ENCODE peak calls at places on chromosomes 2 and 18, in nine cellular contexts. R is kidney, V is cardiac muscle cell, G is AG10803, S is A673, D is fibroblast of pulmonary artery, H is left lung, P is OCI-LY7, U is gastrocnemius medialis. M is an unnamed sample.

GRCh38 chr2:99154643-99155536 is at the start of the genes LIPT1 and TSGA10:
- DNase-seq in R (peak), V (peak), G (peak), S (peak), D (peak), H (peak), P (peak), U (peak), M (peak)

GRCh38 chr2:191965733-191966132 is 118.8 kb upstream of the CAVIN2 start:
- DNase-seq in R (no peak), V (no peak), G (no peak), S (no peak), D (no peak), H (no peak), P (no peak), U (no peak), M (no peak)

GRCh38 chr2:221596192-221596591 is 24.1 kb upstream of the EPHA4 start:
- DNase-seq in R (no peak), V (no peak), G (peak), S (peak), D (peak), H (no peak), P (no peak), U (no peak), M (no peak)

GRCh38 chr2:3147641-3148530 is 229.7 kb downstream of the EIPR1 start:
- DNase-seq in R (no peak), V (no peak), G (no peak), S (no peak), D (no peak), H (no peak), P (no peak), U (no peak), M (no peak)

GRCh38 chr2:47218066-47218581 is 63.0 kb upstream of the STPG4 start:
- DNase-seq in R (peak), V (no peak), G (no peak), S (no peak), D (no peak), H (no peak), P (no peak), U (no peak), M (no peak)

GRCh38 chr2:237101118-237101979 is 15.7 kb downstream of the COPS8 start:
- DNase-seq in R (no peak), V (no peak), G (no peak), S (no peak), D (no peak), H (no peak), P (no peak), U (no peak), M (no peak)

GRCh38 chr2:129903586-129904425 is 75.7 kb upstream of the RAB6C start:
- DNase-seq in R (no peak), V (no peak), G (no peak), S (no peak), D (no peak), H (no peak), P (peak), U (no peak), M (no peak)

GRCh38 chr2:207148025-207148424 is 17.7 kb downstream of the KLF7 start:
- DNase-seq in R (no peak), V (no peak), G (peak), S (no peak), D (peak), H (no peak), P (no peak), U (no peak), M (no peak)

GRCh38 chr2:94982661-94983060 is 42.8 kb upstream of the MAL start:
- DNase-seq in R (no peak), V (no peak), G (peak), S (no peak), D (peak), H (no peak), P (no peak), U (no peak), M (no peak)

GRCh38 chr2:129849559-129850160 is 129.8 kb upstream of the RAB6C start:
- DNase-seq in R (no peak), V (peak), G (peak), S (peak), D (peak), H (no peak), P (peak), U (no peak), M (peak)

GRCh38 chr18:46755315-46756171 is 1.3 kb downstream of the ST8SIA5 start:
- DNase-seq in R (no peak), V (no peak), G (no peak), S (peak), D (no peak), H (no peak), P (no peak), U (no peak), M (no peak)

GRCh38 chr2:33136570-33136969 is 189.8 kb downstream of the LTBP1 start:
- DNase-seq in R (no peak), V (no peak), G (no peak), S (no peak), D (peak), H (no peak), P (no peak), U (no peak), M (no peak)
- H3K4me3 ChIP-seq in R (no peak), V (no peak), G (peak), S (no peak), D (peak), H (no peak), P (no peak), U (no peak), M (no peak)

DNA sequence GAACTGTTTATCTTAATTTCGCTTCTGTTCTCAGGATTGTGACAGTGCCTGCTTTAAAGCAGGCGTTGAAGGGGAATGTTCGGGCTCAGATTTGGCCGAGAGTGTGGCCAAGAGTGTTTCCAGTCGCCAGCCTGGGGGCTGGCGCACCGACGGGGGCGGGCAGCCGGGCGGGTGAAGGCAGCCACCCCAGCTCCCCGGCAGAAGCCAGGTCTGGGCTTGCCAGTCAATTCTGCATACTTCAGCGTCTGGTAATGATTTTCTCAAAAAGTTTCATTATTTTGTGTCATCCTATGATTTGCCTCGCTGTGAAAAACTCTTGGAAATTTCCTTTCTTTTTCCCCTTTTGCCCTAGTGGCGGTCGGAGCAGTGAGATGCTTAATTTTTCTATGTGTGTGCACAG is 778 bp downstream of the FAM228A start:
- DNase-seq in R (no peak), V (no peak), G (peak), S (no peak), D (peak), H (no peak), P (no peak), U (no peak), M (no peak)
- H3K4me3 ChIP-seq in R (no peak), V (no peak), G (peak), S (no peak), D (peak), H (peak), P (no peak), U (no peak), M (no peak)

DNA sequence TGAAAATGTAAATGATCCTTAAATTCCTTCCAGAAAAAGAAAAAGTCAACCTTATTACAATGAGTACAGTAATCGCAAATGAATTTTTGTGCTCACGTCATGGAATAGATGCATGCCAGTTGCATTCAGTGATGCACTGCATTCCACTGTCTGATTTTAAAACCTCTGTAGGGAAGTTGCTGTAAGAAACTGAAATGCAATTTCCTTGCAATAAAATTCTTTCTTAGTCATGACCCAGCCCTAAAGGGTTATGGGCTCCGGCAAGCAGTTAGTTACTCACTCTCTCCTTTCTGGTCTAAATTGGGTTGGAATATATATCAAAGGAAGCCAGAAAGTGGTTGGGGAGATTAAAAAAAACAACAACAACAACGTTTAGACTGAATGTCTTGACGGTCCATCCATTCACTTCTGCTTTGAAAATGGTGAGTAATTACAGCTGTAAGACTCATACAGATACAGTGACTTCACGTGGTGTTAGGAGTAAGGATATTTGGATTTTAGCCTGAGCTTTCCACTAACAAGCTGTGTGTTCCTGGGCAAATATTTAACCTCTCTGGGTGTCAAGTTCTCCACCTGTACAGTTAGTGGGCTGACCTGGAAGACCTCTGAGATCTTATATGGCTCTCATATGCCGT is 8.6 kb upstream of the RND3 start:
- DNase-seq in R (no peak), V (no peak), G (peak), S (no peak), D (peak), H (no peak), P (no peak), U (no peak), M (no peak)
- H3K4me3 ChIP-seq in R (no peak), V (no peak), G (peak), S (no peak), D (no peak), H (no peak), P (no peak), U (no peak), M (no peak)

DNA sequence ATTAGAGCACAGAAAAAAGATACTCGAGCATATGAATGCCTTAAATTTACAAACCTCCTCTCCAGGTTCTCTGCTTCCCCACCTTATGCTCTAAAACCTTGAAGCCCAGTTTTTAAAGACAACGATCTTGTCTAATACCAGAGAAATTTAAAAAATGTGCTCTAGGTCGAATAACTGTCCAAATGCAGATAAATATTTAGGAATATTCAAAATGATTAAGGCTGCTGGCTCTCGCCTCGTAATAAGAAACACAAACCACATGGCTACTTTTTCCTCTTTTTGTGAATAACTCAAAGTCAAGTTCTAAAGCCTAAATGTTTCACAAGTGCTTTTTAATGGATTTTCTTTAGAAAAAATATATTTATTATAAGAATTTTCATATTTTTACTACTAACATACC is 101.3 kb downstream of the SATB2 start:
- DNase-seq in R (no peak), V (no peak), G (peak), S (no peak), D (no peak), H (no peak), P (no peak), U (no peak), M (no peak)
- H3K4me3 ChIP-seq in R (no peak), V (no peak), G (no peak), S (no peak), D (no peak), H (no peak), P (no peak), U (no peak), M (no peak)

GRCh38 chr2:27378096-27378808 is 2.3 kb downstream of the ZNF513 start:
- DNase-seq in R (peak), V (no peak), G (peak), S (peak), D (no peak), H (peak), P (no peak), U (peak), M (no peak)
- H3K4me3 ChIP-seq in R (peak), V (no peak), G (no peak), S (no peak), D (no peak), H (peak), P (no peak), U (no peak), M (no peak)

DNA sequence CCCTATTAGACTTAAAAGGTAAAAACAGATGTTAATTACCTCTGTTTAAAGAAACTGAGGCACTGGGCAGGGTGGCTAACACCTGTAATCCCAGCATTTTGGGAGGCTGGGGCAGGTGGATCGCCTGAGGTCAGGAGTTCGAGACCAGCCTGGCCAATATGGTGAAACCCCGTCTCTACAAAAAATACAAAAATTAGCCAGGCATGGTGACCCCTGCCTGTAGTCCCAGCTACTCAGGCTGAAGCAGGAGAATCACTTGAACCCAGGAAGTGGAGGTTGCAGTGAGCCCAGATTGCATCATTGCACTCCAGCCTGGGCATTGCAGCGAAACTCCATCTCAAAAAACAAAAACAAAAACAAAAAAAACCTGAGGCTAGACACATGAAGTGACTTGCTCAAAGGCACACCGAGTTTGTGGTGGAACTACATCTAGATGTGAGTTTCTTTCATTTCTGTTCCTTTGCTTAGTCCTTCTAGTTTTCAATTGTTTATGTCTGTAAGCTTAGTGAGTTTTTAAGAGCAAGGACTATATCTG is 40.7 kb downstream of the SLC4A1AP start:
- DNase-seq in R (no peak), V (no peak), G (no peak), S (no peak), D (no peak), H (no peak), P (no peak), U (no peak), M (no peak)
- H3K4me3 ChIP-seq in R (no peak), V (no peak), G (no peak), S (no peak), D (no peak), H (no peak), P (no peak), U (no peak), M (no peak)

GRCh38 chr18:37922162-37922561 is 356.6 kb upstream of the CELF4 start:
- DNase-seq in R (no peak), V (no peak), G (no peak), S (no peak), D (peak), H (no peak), P (no peak), U (no peak), M (no peak)
- H3K4me3 ChIP-seq in R (no peak), V (no peak), G (no peak), S (no peak), D (no peak), H (no peak), P (no peak), U (no peak), M (no peak)

GRCh38 chr18:79614211-79615028 is 65.2 kb upstream of the CTDP1 start:
- DNase-seq in R (peak), V (no peak), G (no peak), S (no peak), D (no peak), H (peak), P (no peak), U (peak), M (no peak)

GRCh38 chr18:79615091-79615490 is 64.5 kb upstream of the CTDP1 start:
- DNase-seq in R (no peak), V (no peak), G (no peak), S (no peak), D (no peak), H (no peak), P (no peak), U (no peak), M (no peak)

GRCh38 chr18:79617521-79618500 is 61.8 kb upstream of the CTDP1 start:
- DNase-seq in R (peak), V (no peak), G (no peak), S (no peak), D (no peak), H (peak), P (no peak), U (no peak), M (no peak)

GRCh38 chr18:79615586-79615985 is 64.0 kb upstream of the CTDP1 start:
- DNase-seq in R (peak), V (no peak), G (no peak), S (no peak), D (no peak), H (no peak), P (no peak), U (no peak), M (no peak)

GRCh38 chr18:79616651-79617518 is 62.7 kb upstream of the CTDP1 start:
- DNase-seq in R (peak), V (no peak), G (peak), S (peak), D (peak), H (peak), P (no peak), U (no peak), M (no peak)
- H3K4me3 ChIP-seq in R (no peak), V (peak), G (peak), S (peak), D (peak), H (no peak), P (no peak), U (peak), M (no peak)

DNA sequence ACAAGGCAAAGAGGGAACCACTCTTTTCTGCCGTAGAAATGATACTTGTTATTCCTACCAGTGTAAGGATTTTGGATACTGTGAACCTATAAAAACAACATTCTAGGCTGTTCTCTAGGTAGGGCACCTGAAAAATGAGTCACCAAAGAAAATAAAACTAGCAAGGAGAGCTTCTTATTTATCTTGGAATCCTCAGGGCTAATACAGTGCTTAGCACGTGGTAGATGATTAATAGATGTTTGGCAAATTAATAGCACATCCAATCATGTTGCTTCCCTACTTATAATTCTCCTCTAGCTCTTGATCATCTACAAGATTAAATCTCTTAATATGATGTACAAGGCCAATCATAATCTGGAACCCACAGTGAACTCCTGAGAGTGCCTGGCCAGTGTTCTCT is 73.1 kb downstream of the AAK1 start:
- DNase-seq in R (no peak), V (no peak), G (no peak), S (no peak), D (no peak), H (no peak), P (no peak), U (no peak), M (no peak)
- H3K4me3 ChIP-seq in R (no peak), V (no peak), G (no peak), S (no peak), D (no peak), H (no peak), P (no peak), U (no peak), M (no peak)

M was measured in Jurkat, Clone E6-1.